ENCODE peak calls at places on chromosome 16, in five cellular contexts. One of them, this sample, is unnamed.

GRCh38 chr16:81497690-81498089 is 53.1 kb downstream of the CMIP start:
- DNase-seq in mesendoderm: no peak
- DNase-seq in H9: no peak
- DNase-seq in mesenchymal stem cell: no peak
- DNase-seq in IMR-90: no peak
- DNase-seq in this sample: no peak

GRCh38 chr16:47571049-47571448 is 109.9 kb downstream of the PHKB start:
- DNase-seq in mesendoderm: peak; percentile 18
- DNase-seq in IMR-90: no peak
- DNase-seq in H9: no peak
- DNase-seq in mesenchymal stem cell: no peak
- DNase-seq in this sample: no peak

GRCh38 chr16:63461248-63461841 is 1425.1 kb upstream of the CDH8 start:
- DNase-seq in mesenchymal stem cell: peak; percentile 65
- DNase-seq in mesendoderm: peak; percentile 63
- DNase-seq in IMR-90: peak; percentile 44
- DNase-seq in H9: peak; percentile 28
- DNase-seq in this sample: no peak

GRCh38 chr16:73071131-73071940 is 23.4 kb upstream of the ZFHX3 start:
- DNase-seq in H9: peak; percentile 89
- DNase-seq in mesenchymal stem cell: peak; percentile 78
- DNase-seq in mesendoderm: peak; percentile 84
- DNase-seq in IMR-90: no peak
- DNase-seq in this sample: peak; percentile 70

GRCh38 chr16:69311533-69312388 is 611 bp downstream of the VPS4A start:
- DNase-seq in IMR-90: no peak
- DNase-seq in mesendoderm: peak; percentile 74
- DNase-seq in mesenchymal stem cell: peak; percentile 50
- DNase-seq in H9: peak; percentile 73
- DNase-seq in this sample: peak; percentile 77

GRCh38 chr16:28531777-28532744 is 6.7 kb downstream of the NUPR1 start:
- DNase-seq in mesendoderm: peak; percentile 67
- DNase-seq in mesenchymal stem cell: peak; percentile 23
- DNase-seq in IMR-90: no peak
- DNase-seq in H9: peak; percentile 89
- DNase-seq in this sample: peak; percentile 69

GRCh38 chr16:50841081-50841886 is 99.4 kb downstream of the CYLD start:
- DNase-seq in H9: peak; percentile 54
- DNase-seq in mesendoderm: peak; percentile 67
- DNase-seq in mesenchymal stem cell: no peak
- DNase-seq in IMR-90: no peak
- DNase-seq in this sample: no peak

GRCh38 chr16:87860553-87861299 is 8.6 kb downstream of the SLC7A5 start:
- DNase-seq in mesendoderm: no peak
- DNase-seq in IMR-90: peak; percentile 78
- DNase-seq in mesenchymal stem cell: peak; percentile 91
- DNase-seq in H9: no peak
- DNase-seq in this sample: no peak

GRCh38 chr16:88063201-88063773 is 112.1 kb downstream of the BANP start:
- DNase-seq in mesenchymal stem cell: peak; percentile 9
- DNase-seq in IMR-90: peak; percentile 85
- DNase-seq in H9: no peak
- DNase-seq in mesendoderm: no peak
- DNase-seq in this sample: no peak

GRCh38 chr16:11514283-11514682 is 72.4 kb downstream of the LITAF start:
- DNase-seq in IMR-90: no peak
- DNase-seq in H9: no peak
- DNase-seq in mesendoderm: no peak
- DNase-seq in mesenchymal stem cell: no peak
- DNase-seq in this sample: no peak

GRCh38 chr16:11521019-11521418 is 65.7 kb downstream of the LITAF start:
- DNase-seq in mesenchymal stem cell: no peak
- DNase-seq in IMR-90: no peak
- DNase-seq in H9: no peak
- DNase-seq in mesendoderm: no peak
- DNase-seq in this sample: no peak

GRCh38 chr16:11515540-11516430 is 70.9 kb downstream of the LITAF start:
- DNase-seq in mesendoderm: no peak
- DNase-seq in IMR-90: no peak
- DNase-seq in mesenchymal stem cell: no peak
- DNase-seq in H9: no peak
- DNase-seq in this sample: no peak

GRCh38 chr16:11517926-11518325 is 68.8 kb downstream of the LITAF start:
- DNase-seq in mesenchymal stem cell: no peak
- DNase-seq in mesendoderm: no peak
- DNase-seq in IMR-90: no peak
- DNase-seq in H9: no peak
- DNase-seq in this sample: no peak
- H2BK5ac ChIP-seq in mesenchymal stem cell: no peak overlapping the region
- H2BK5ac ChIP-seq in mesendoderm: no peak overlapping the region
- H2BK5ac ChIP-seq in IMR-90: no peak overlapping the region
- H2BK5ac ChIP-seq in H9: no peak overlapping the region
- H2BK5ac ChIP-seq in this sample: no peak overlapping the region

DNA sequence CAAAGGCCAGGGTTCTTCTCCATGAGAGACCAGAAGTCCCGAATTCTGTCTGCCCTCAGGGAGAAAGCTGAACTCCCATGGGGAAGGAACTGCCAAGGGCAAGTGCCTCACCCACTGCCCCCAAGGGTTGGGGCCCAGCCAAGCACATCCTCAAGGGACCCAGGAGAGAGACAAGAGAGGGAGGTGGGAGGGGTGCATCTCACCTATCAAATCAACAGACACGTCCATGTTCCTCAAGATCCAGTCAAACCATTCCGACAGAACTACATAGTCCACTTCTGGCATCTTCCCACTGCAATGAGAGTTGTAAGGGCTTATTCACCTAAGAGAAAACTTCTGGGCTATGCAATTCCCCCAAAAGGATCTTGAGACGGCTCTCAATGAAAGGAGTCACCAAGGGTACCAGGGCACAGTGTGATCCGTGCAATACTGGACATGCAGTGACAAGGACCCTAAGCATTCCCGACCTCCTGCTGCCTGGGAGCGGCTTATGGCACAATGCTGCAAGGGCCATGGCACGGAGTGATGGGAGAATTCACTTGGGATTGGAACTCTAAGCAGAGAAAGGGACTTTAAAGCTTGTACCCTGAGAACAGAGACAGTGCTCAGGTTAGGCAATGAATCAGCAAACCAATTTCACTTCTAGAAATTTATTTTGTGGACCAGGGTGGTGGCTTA is 32.2 kb downstream of the TK2 start:
- DNase-seq in IMR-90: no peak
- DNase-seq in mesenchymal stem cell: no peak
- DNase-seq in H9: no peak
- DNase-seq in mesendoderm: no peak
- DNase-seq in this sample: no peak
- H2BK5ac ChIP-seq in IMR-90: peak overlapping the region; percentile 93
- H2BK5ac ChIP-seq in mesenchymal stem cell: peak overlapping the region; percentile 97
- H2BK5ac ChIP-seq in H9: no peak overlapping the region
- H2BK5ac ChIP-seq in mesendoderm: no peak overlapping the region
- H2BK5ac ChIP-seq in this sample: no peak overlapping the region

GRCh38 chr16:14362774-14363371 is 267.2 kb downstream of the PARN start:
- DNase-seq in H9: no peak
- DNase-seq in IMR-90: peak; percentile 74
- DNase-seq in mesendoderm: no peak
- DNase-seq in mesenchymal stem cell: no peak
- DNase-seq in this sample: no peak
- H2BK5ac ChIP-seq in H9: no peak overlapping the region
- H2BK5ac ChIP-seq in IMR-90: peak overlapping the region; percentile 15
- H2BK5ac ChIP-seq in mesendoderm: no peak overlapping the region
- H2BK5ac ChIP-seq in mesenchymal stem cell: no peak overlapping the region
- H2BK5ac ChIP-seq in this sample: no peak overlapping the region

DNA sequence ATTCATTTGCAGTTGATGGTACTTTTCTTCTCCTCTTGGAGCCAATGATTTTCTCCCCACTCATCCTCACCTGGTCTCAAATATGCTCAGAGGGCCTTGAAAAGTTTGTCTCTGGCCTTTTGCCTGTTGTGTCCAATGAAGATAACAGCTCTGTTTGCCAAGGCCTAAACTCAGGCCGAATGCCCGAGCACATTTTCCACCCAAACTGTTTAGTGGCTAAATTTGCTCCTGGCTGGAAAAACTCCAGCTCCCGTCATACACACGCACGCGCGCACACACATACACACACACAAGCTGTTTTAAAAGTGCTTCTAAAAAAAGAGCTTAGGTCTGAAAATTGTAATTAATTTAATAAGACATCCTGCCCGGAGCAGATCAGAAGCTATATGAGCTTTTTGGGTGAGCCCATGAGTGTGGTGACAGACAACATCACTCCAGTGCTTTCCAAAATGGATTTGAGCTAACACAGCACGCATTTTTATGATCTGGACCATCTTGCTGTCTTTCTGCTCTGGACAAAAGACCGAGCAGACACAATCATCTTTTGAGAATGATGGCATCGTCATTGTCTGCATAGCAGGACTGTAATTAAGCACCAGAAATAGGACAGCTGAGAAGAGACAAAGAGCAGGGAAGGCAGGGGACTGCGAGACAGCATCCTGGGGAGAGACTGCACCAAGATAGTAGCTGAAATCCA is 48.9 kb downstream of the IRX6 start:
- DNase-seq in IMR-90: no peak
- DNase-seq in mesendoderm: no peak
- DNase-seq in mesenchymal stem cell: no peak
- DNase-seq in H9: no peak
- DNase-seq in this sample: no peak
- H2BK5ac ChIP-seq in IMR-90: no peak overlapping the region
- H2BK5ac ChIP-seq in mesendoderm: no peak overlapping the region
- H2BK5ac ChIP-seq in mesenchymal stem cell: no peak overlapping the region
- H2BK5ac ChIP-seq in H9: no peak overlapping the region
- H2BK5ac ChIP-seq in this sample: no peak overlapping the region

DNA sequence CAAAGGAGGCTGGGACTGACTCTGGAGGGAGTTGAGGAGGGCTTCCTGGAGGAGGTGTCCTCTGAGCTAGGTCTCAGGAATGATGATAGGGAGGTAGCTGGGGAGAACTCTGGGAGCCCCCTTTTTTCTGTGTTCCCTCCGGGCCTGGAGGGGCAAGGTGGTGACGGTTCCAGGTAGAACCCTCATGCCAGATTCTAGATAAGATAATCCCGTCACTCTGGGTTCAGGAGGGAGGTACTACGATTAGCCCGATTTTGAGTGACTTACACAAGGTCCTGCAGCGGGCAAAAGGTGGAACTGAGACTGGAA is 18.7 kb upstream of the ADGRG3 start:
- DNase-seq in IMR-90: no peak
- DNase-seq in mesenchymal stem cell: no peak
- DNase-seq in mesendoderm: no peak
- DNase-seq in H9: no peak
- DNase-seq in this sample: no peak
- H2BK5ac ChIP-seq in IMR-90: no peak overlapping the region
- H2BK5ac ChIP-seq in mesenchymal stem cell: no peak overlapping the region
- H2BK5ac ChIP-seq in mesendoderm: no peak overlapping the region
- H2BK5ac ChIP-seq in H9: no peak overlapping the region
- H2BK5ac ChIP-seq in this sample: no peak overlapping the region